ENCODE peak calls at places on chromosomes 11 and 22, in six cellular contexts. Z is body of pancreas; O is RWPE1; N is glutamatergic neuron; B is activated T-helper 1 cell treated with Interleukin-2 at 50 U/mL for 16 hours; J is CD4-positive, alpha-beta memory T cell. R is an unnamed sample.

GRCh38 chr11:2203440-2204259 is 32.0 kb upstream of the TH start:
- DNase-seq in Z (peak), O (no peak), N (no peak), B (no peak), J (peak), R (peak)

GRCh38 chr11:57901756-57902155 is 121.9 kb upstream of the OR9Q1 start:
- DNase-seq in Z (no peak), O (peak), N (no peak), B (no peak), J (no peak), R (no peak)

GRCh38 chr22:28812491-28812890 is 12.1 kb upstream of the XBP1 start:
- DNase-seq in Z (no peak), O (no peak), N (no peak), B (no peak), J (no peak), R (no peak)

GRCh38 chr11:36364551-36364950 is 68.5 kb downstream of the PRR5L start:
- DNase-seq in Z (no peak), O (peak), N (no peak), B (no peak), J (no peak), R (no peak)

GRCh38 chr11:110479445-110480101 is 49.8 kb downstream of the FDX1 start:
- DNase-seq in Z (no peak), O (no peak), N (peak), B (no peak), J (no peak), R (no peak)

GRCh38 chr22:21734540-21735197 is 925 bp downstream of the YPEL1 start:
- DNase-seq in Z (no peak), O (no peak), N (no peak), B (no peak), J (no peak), R (no peak)

GRCh38 chr11:12318791-12319733 is 58.3 kb upstream of the PARVA start:
- DNase-seq in Z (peak), O (no peak), N (no peak), B (no peak), J (no peak), R (no peak)

GRCh38 chr11:17751558-17751957 is 17.0 kb downstream of the KCNC1 start:
- DNase-seq in Z (no peak), O (no peak), N (peak), B (no peak), J (no peak), R (peak)

GRCh38 chr22:17785185-17786184 is 11.2 kb upstream of the BID start:
- DNase-seq in Z (peak), O (no peak), N (peak), B (peak), J (peak), R (peak)

GRCh38 chr11:113289341-113290187 is 24.8 kb upstream of the TTC12 start:
- DNase-seq in Z (peak), O (peak), N (peak), B (peak), J (peak), R (peak)

GRCh38 chr22:22753526-22754267 is 109.3 kb downstream of the GGTLC2 start:
- DNase-seq in Z (peak), O (peak), N (peak), B (peak), J (peak), R (peak)

GRCh38 chr11:13184295-13184794 is 93.2 kb upstream of the BMAL1 start:
- DNase-seq in Z (no peak), O (no peak), N (no peak), B (no peak), J (no peak), R (no peak)

GRCh38 chr22:18984564-18984963 is 48.5 kb upstream of the PRODH start:
- DNase-seq in Z (no peak), O (no peak), N (no peak), B (no peak), J (no peak), R (no peak)

GRCh38 chr22:47175151-47175760 is 412.8 kb downstream of the TBC1D22A start:
- DNase-seq in Z (peak), O (no peak), N (no peak), B (no peak), J (no peak), R (no peak)

GRCh38 chr11:36249271-36249670 is 40.0 kb downstream of the COMMD9 start:
- DNase-seq in Z (no peak), O (peak), N (no peak), B (no peak), J (no peak), R (no peak)

GRCh38 chr22:33314316-33314715 is 256.1 kb upstream of the SYN3 start:
- DNase-seq in Z (no peak), O (no peak), N (no peak), B (no peak), J (no peak), R (no peak)

GRCh38 chr11:65615950-65616574 is 486 bp downstream of the PCNX3 start:
- DNase-seq in Z (no peak), O (no peak), N (peak), B (no peak), J (no peak), R (peak)

GRCh38 chr22:41915035-41915782 is at the start of gene SHISA8:
- DNase-seq in Z (peak), O (peak), N (peak), B (peak), J (peak), R (peak)

GRCh38 chr11:62665630-62666258 is 632 bp downstream of the CSKMT start:
- DNase-seq in Z (peak), O (peak), N (peak), B (peak), J (peak), R (no peak)

GRCh38 chr11:57604289-57605010 is 7.0 kb downstream of the SERPING1 start:
- DNase-seq in Z (no peak), O (no peak), N (no peak), B (no peak), J (no peak), R (no peak)

GRCh38 chr11:78763664-78764063 is 189.0 kb upstream of the NARS2 start:
- DNase-seq in Z (no peak), O (no peak), N (no peak), B (no peak), J (no peak), R (no peak)

GRCh38 chr11:109552376-109552775 is 130.4 kb downstream of the C11orf87 start:
- DNase-seq in Z (no peak), O (peak), N (no peak), B (no peak), J (no peak), R (no peak)

GRCh38 chr22:45997077-45997774 is 20.3 kb upstream of the WNT7B start:
- DNase-seq in Z (peak), O (peak), N (no peak), B (no peak), J (no peak), R (no peak)

GRCh38 chr22:29555065-29555644 is 1.6 kb upstream of the THOC5 start:
- DNase-seq in Z (no peak), O (no peak), N (no peak), B (no peak), J (no peak), R (no peak)